ENCODE peak calls at places on chromosomes 1 and 21, in five cellular contexts. One of them, this sample, is unnamed.

GRCh38 chr1:54806931-54807611 is 5.9 kb upstream of the TTC22 start:
- DNase-seq in sciatic nerve: peak
- DNase-seq in activated naive CD4-positive, alpha-beta T cell treated with Interleukin-2 at 50 U/mL for 16 hours: peak
- DNase-seq in fibroblast of the conjunctiva: no peak
- DNase-seq in HFFc6: peak
- DNase-seq in this sample: no peak

GRCh38 chr1:51506537-51506936 is 12.5 kb downstream of the EPS15 start:
- DNase-seq in fibroblast of the conjunctiva: peak
- DNase-seq in HFFc6: peak
- DNase-seq in activated naive CD4-positive, alpha-beta T cell treated with Interleukin-2 at 50 U/mL for 16 hours: no peak
- DNase-seq in sciatic nerve: no peak
- DNase-seq in this sample: no peak

GRCh38 chr1:232110281-232111090 is 483.9 kb downstream of the DISC1 start:
- DNase-seq in sciatic nerve: no peak
- DNase-seq in fibroblast of the conjunctiva: peak
- DNase-seq in activated naive CD4-positive, alpha-beta T cell treated with Interleukin-2 at 50 U/mL for 16 hours: no peak
- DNase-seq in HFFc6: peak
- DNase-seq in this sample: peak

GRCh38 chr1:58441699-58442098 is 104.8 kb downstream of the OMA1 start:
- DNase-seq in sciatic nerve: no peak
- DNase-seq in activated naive CD4-positive, alpha-beta T cell treated with Interleukin-2 at 50 U/mL for 16 hours: no peak
- DNase-seq in HFFc6: no peak
- DNase-seq in fibroblast of the conjunctiva: no peak
- DNase-seq in this sample: no peak

GRCh38 chr1:161994153-161994814 is 29.4 kb downstream of the OLFML2B start:
- DNase-seq in sciatic nerve: peak
- DNase-seq in activated naive CD4-positive, alpha-beta T cell treated with Interleukin-2 at 50 U/mL for 16 hours: no peak
- DNase-seq in fibroblast of the conjunctiva: no peak
- DNase-seq in HFFc6: peak
- DNase-seq in this sample: no peak

GRCh38 chr1:45010855-45011811 is at the start of gene HECTD3:
- DNase-seq in HFFc6: peak
- DNase-seq in activated naive CD4-positive, alpha-beta T cell treated with Interleukin-2 at 50 U/mL for 16 hours: peak
- DNase-seq in sciatic nerve: peak
- DNase-seq in fibroblast of the conjunctiva: peak
- DNase-seq in this sample: peak

GRCh38 chr1:205536759-205537361 is 32.4 kb downstream of the CDK18 start:
- DNase-seq in activated naive CD4-positive, alpha-beta T cell treated with Interleukin-2 at 50 U/mL for 16 hours: no peak
- DNase-seq in fibroblast of the conjunctiva: no peak
- DNase-seq in HFFc6: no peak
- DNase-seq in sciatic nerve: peak
- DNase-seq in this sample: no peak

GRCh38 chr1:210076620-210077019 is 138.6 kb downstream of the SYT14 start:
- DNase-seq in activated naive CD4-positive, alpha-beta T cell treated with Interleukin-2 at 50 U/mL for 16 hours: no peak
- DNase-seq in sciatic nerve: no peak
- DNase-seq in HFFc6: no peak
- DNase-seq in fibroblast of the conjunctiva: no peak
- DNase-seq in this sample: peak

GRCh38 chr1:99590578-99591209 is 55.2 kb upstream of the PALMD start:
- DNase-seq in activated naive CD4-positive, alpha-beta T cell treated with Interleukin-2 at 50 U/mL for 16 hours: no peak
- DNase-seq in HFFc6: peak
- DNase-seq in sciatic nerve: no peak
- DNase-seq in fibroblast of the conjunctiva: no peak
- DNase-seq in this sample: no peak

GRCh38 chr1:45530632-45531135 is 9.0 kb upstream of the PRDX1 start:
- DNase-seq in HFFc6: no peak
- DNase-seq in fibroblast of the conjunctiva: no peak
- DNase-seq in sciatic nerve: no peak
- DNase-seq in activated naive CD4-positive, alpha-beta T cell treated with Interleukin-2 at 50 U/mL for 16 hours: no peak
- DNase-seq in this sample: no peak

GRCh38 chr1:184859381-184860105 is 104.9 kb upstream of the EDEM3 start:
- DNase-seq in sciatic nerve: no peak
- DNase-seq in fibroblast of the conjunctiva: no peak
- DNase-seq in HFFc6: no peak
- DNase-seq in activated naive CD4-positive, alpha-beta T cell treated with Interleukin-2 at 50 U/mL for 16 hours: no peak
- DNase-seq in this sample: no peak

GRCh38 chr1:201741763-201742342 is 87.1 kb upstream of the IPO9 start:
- DNase-seq in fibroblast of the conjunctiva: no peak
- DNase-seq in HFFc6: no peak
- DNase-seq in sciatic nerve: no peak
- DNase-seq in activated naive CD4-positive, alpha-beta T cell treated with Interleukin-2 at 50 U/mL for 16 hours: no peak
- DNase-seq in this sample: no peak

GRCh38 chr1:238123201-238123600 is 232.5 kb upstream of the ZP4 start:
- DNase-seq in activated naive CD4-positive, alpha-beta T cell treated with Interleukin-2 at 50 U/mL for 16 hours: no peak
- DNase-seq in HFFc6: no peak
- DNase-seq in sciatic nerve: no peak
- DNase-seq in fibroblast of the conjunctiva: no peak
- DNase-seq in this sample: no peak

GRCh38 chr1:54870869-54871268 is 16.1 kb downstream of the DHCR24 start:
- DNase-seq in sciatic nerve: no peak
- DNase-seq in activated naive CD4-positive, alpha-beta T cell treated with Interleukin-2 at 50 U/mL for 16 hours: no peak
- DNase-seq in fibroblast of the conjunctiva: no peak
- DNase-seq in HFFc6: no peak
- DNase-seq in this sample: no peak

GRCh38 chr1:162003061-162003824 is 20.4 kb downstream of the OLFML2B start:
- DNase-seq in fibroblast of the conjunctiva: peak
- DNase-seq in HFFc6: peak
- DNase-seq in activated naive CD4-positive, alpha-beta T cell treated with Interleukin-2 at 50 U/mL for 16 hours: no peak
- DNase-seq in sciatic nerve: peak
- DNase-seq in this sample: no peak

GRCh38 chr1:160628799-160629263 is 18.0 kb downstream of the SLAMF1 start:
- DNase-seq in sciatic nerve: no peak
- DNase-seq in activated naive CD4-positive, alpha-beta T cell treated with Interleukin-2 at 50 U/mL for 16 hours: no peak
- DNase-seq in fibroblast of the conjunctiva: no peak
- DNase-seq in HFFc6: no peak
- DNase-seq in this sample: no peak

GRCh38 chr1:60898987-60899386 is 183.4 kb upstream of the NFIA start:
- DNase-seq in sciatic nerve: no peak
- DNase-seq in activated naive CD4-positive, alpha-beta T cell treated with Interleukin-2 at 50 U/mL for 16 hours: no peak
- DNase-seq in fibroblast of the conjunctiva: no peak
- DNase-seq in HFFc6: no peak
- DNase-seq in this sample: no peak

GRCh38 chr21:17780539-17780938 is 38.6 kb downstream of the C21orf91 start:
- DNase-seq in activated naive CD4-positive, alpha-beta T cell treated with Interleukin-2 at 50 U/mL for 16 hours: peak
- DNase-seq in fibroblast of the conjunctiva: no peak
- DNase-seq in HFFc6: no peak
- DNase-seq in sciatic nerve: no peak
- DNase-seq in this sample: no peak

GRCh38 chr1:201542166-201543045 is 3.5 kb downstream of the NAV1 start:
- DNase-seq in activated naive CD4-positive, alpha-beta T cell treated with Interleukin-2 at 50 U/mL for 16 hours: no peak
- DNase-seq in fibroblast of the conjunctiva: peak
- DNase-seq in HFFc6: peak
- DNase-seq in sciatic nerve: no peak
- DNase-seq in this sample: no peak

GRCh38 chr1:175016073-175016722 is 7.0 kb downstream of the MRPS14 start:
- DNase-seq in HFFc6: peak
- DNase-seq in fibroblast of the conjunctiva: no peak
- DNase-seq in activated naive CD4-positive, alpha-beta T cell treated with Interleukin-2 at 50 U/mL for 16 hours: no peak
- DNase-seq in sciatic nerve: no peak
- DNase-seq in this sample: no peak

GRCh38 chr1:117178756-117179155 is 32.0 kb downstream of the VTCN1 start:
- DNase-seq in sciatic nerve: no peak
- DNase-seq in fibroblast of the conjunctiva: no peak
- DNase-seq in HFFc6: no peak
- DNase-seq in activated naive CD4-positive, alpha-beta T cell treated with Interleukin-2 at 50 U/mL for 16 hours: no peak
- DNase-seq in this sample: no peak

GRCh38 chr1:157407917-157408525 is 144.3 kb downstream of the FCRL5 start:
- DNase-seq in sciatic nerve: no peak
- DNase-seq in HFFc6: no peak
- DNase-seq in activated naive CD4-positive, alpha-beta T cell treated with Interleukin-2 at 50 U/mL for 16 hours: no peak
- DNase-seq in fibroblast of the conjunctiva: no peak
- DNase-seq in this sample: no peak

GRCh38 chr1:16983649-16984048 is 3.2 kb upstream of the MFAP2 start:
- DNase-seq in fibroblast of the conjunctiva: no peak
- DNase-seq in HFFc6: no peak
- DNase-seq in activated naive CD4-positive, alpha-beta T cell treated with Interleukin-2 at 50 U/mL for 16 hours: no peak
- DNase-seq in sciatic nerve: no peak
- DNase-seq in this sample: no peak

GRCh38 chr1:67144696-67145095 is 9.9 kb upstream of the C1orf141 start:
- DNase-seq in activated naive CD4-positive, alpha-beta T cell treated with Interleukin-2 at 50 U/mL for 16 hours: no peak
- DNase-seq in sciatic nerve: no peak
- DNase-seq in fibroblast of the conjunctiva: no peak
- DNase-seq in HFFc6: no peak
- DNase-seq in this sample: no peak

GRCh38 chr1:154747841-154748766 is 122.0 kb downstream of the KCNN3 start:
- DNase-seq in fibroblast of the conjunctiva: no peak
- DNase-seq in activated naive CD4-positive, alpha-beta T cell treated with Interleukin-2 at 50 U/mL for 16 hours: peak
- DNase-seq in HFFc6: no peak
- DNase-seq in sciatic nerve: no peak
- DNase-seq in this sample: no peak